ENCODE peak calls at places on chromosomes 12 and 14, in ten cellular contexts. One of them, this sample, is unnamed.

GRCh38 chr12:57461904-57462306 is 2.3 kb downstream of the GLI1 start:
- DNase-seq in GM06990: no peak
- DNase-seq in astrocyte of the spinal cord: no peak
- DNase-seq in CD8-positive, alpha-beta T cell: no peak
- DNase-seq in coronary artery: no peak
- DNase-seq in lower leg skin: no peak
- DNase-seq in WERI-Rb-1: no peak
- DNase-seq in fibroblast of mammary gland: peak; percentile 20
- DNase-seq in sigmoid colon: no peak
- DNase-seq in GM12878: no peak
- DNase-seq in this sample: no peak

GRCh38 chr12:106179086-106179485 is 40.3 kb upstream of the NUAK1 start:
- DNase-seq in coronary artery: no peak
- DNase-seq in GM06990: no peak
- DNase-seq in astrocyte of the spinal cord: no peak
- DNase-seq in sigmoid colon: peak; percentile 86
- DNase-seq in WERI-Rb-1: peak; percentile 74
- DNase-seq in CD8-positive, alpha-beta T cell: no peak
- DNase-seq in GM12878: no peak
- DNase-seq in lower leg skin: no peak
- DNase-seq in fibroblast of mammary gland: peak; percentile 50
- DNase-seq in this sample: no peak

GRCh38 chr14:94945615-94946014 is 175.7 kb upstream of the GSC start:
- DNase-seq in GM06990: no peak
- DNase-seq in fibroblast of mammary gland: no peak
- DNase-seq in sigmoid colon: no peak
- DNase-seq in coronary artery: no peak
- DNase-seq in WERI-Rb-1: no peak
- DNase-seq in GM12878: no peak
- DNase-seq in CD8-positive, alpha-beta T cell: peak; percentile 43
- DNase-seq in astrocyte of the spinal cord: no peak
- DNase-seq in lower leg skin: peak; percentile 29
- DNase-seq in this sample: no peak

GRCh38 chr14:29548948-29549370 is 378.7 kb downstream of the PRKD1 start:
- DNase-seq in WERI-Rb-1: peak; percentile 11
- DNase-seq in coronary artery: no peak
- DNase-seq in lower leg skin: no peak
- DNase-seq in GM06990: no peak
- DNase-seq in CD8-positive, alpha-beta T cell: no peak
- DNase-seq in astrocyte of the spinal cord: peak; percentile 76
- DNase-seq in GM12878: peak; percentile 5
- DNase-seq in fibroblast of mammary gland: peak; percentile 81
- DNase-seq in sigmoid colon: no peak
- DNase-seq in this sample: no peak

GRCh38 chr12:49941556-49942511 is 8.7 kb upstream of the AQP2 start:
- DNase-seq in lower leg skin: no peak
- DNase-seq in fibroblast of mammary gland: no peak
- DNase-seq in coronary artery: peak; percentile 58
- DNase-seq in CD8-positive, alpha-beta T cell: no peak
- DNase-seq in sigmoid colon: no peak
- DNase-seq in WERI-Rb-1: no peak
- DNase-seq in astrocyte of the spinal cord: no peak
- DNase-seq in GM12878: no peak
- DNase-seq in GM06990: no peak
- DNase-seq in this sample: no peak

GRCh38 chr12:49903351-49903699 is 375 bp downstream of the FAIM2 start:
- DNase-seq in WERI-Rb-1: no peak
- DNase-seq in astrocyte of the spinal cord: no peak
- DNase-seq in sigmoid colon: peak; percentile 66
- DNase-seq in lower leg skin: no peak
- DNase-seq in GM06990: no peak
- DNase-seq in fibroblast of mammary gland: no peak
- DNase-seq in GM12878: no peak
- DNase-seq in coronary artery: no peak
- DNase-seq in CD8-positive, alpha-beta T cell: no peak
- DNase-seq in this sample: no peak

GRCh38 chr12:131087991-131088700 is 134.4 kb downstream of the ADGRD1 start:
- DNase-seq in GM06990: no peak
- DNase-seq in coronary artery: peak; percentile 67
- DNase-seq in sigmoid colon: peak; percentile 55
- DNase-seq in lower leg skin: peak; percentile 84
- DNase-seq in WERI-Rb-1: peak; percentile 3
- DNase-seq in astrocyte of the spinal cord: no peak
- DNase-seq in CD8-positive, alpha-beta T cell: no peak
- DNase-seq in fibroblast of mammary gland: no peak
- DNase-seq in GM12878: no peak
- DNase-seq in this sample: no peak

GRCh38 chr12:122730215-122731014 is at the start of gene HCAR1:
- DNase-seq in CD8-positive, alpha-beta T cell: no peak
- DNase-seq in sigmoid colon: no peak
- DNase-seq in lower leg skin: no peak
- DNase-seq in coronary artery: no peak
- DNase-seq in GM12878: no peak
- DNase-seq in GM06990: no peak
- DNase-seq in fibroblast of mammary gland: peak; percentile 40
- DNase-seq in WERI-Rb-1: no peak
- DNase-seq in astrocyte of the spinal cord: peak; percentile 55
- DNase-seq in this sample: no peak

GRCh38 chr12:93883436-93884154 is 206.4 kb downstream of the CRADD start:
- DNase-seq in coronary artery: no peak
- DNase-seq in CD8-positive, alpha-beta T cell: no peak
- DNase-seq in fibroblast of mammary gland: peak; percentile 85
- DNase-seq in WERI-Rb-1: no peak
- DNase-seq in lower leg skin: no peak
- DNase-seq in sigmoid colon: no peak
- DNase-seq in GM06990: no peak
- DNase-seq in GM12878: no peak
- DNase-seq in astrocyte of the spinal cord: peak; percentile 56
- DNase-seq in this sample: no peak

GRCh38 chr12:113466770-113467153 is 4.9 kb downstream of the LHX5 start:
- DNase-seq in GM06990: no peak
- DNase-seq in CD8-positive, alpha-beta T cell: no peak
- DNase-seq in lower leg skin: no peak
- DNase-seq in sigmoid colon: no peak
- DNase-seq in WERI-Rb-1: no peak
- DNase-seq in coronary artery: no peak
- DNase-seq in fibroblast of mammary gland: no peak
- DNase-seq in GM12878: no peak
- DNase-seq in astrocyte of the spinal cord: no peak
- DNase-seq in this sample: no peak

GRCh38 chr12:99055294-99055693 is 410.2 kb downstream of the APAF1 start:
- DNase-seq in GM06990: no peak
- DNase-seq in GM12878: no peak
- DNase-seq in fibroblast of mammary gland: no peak
- DNase-seq in coronary artery: no peak
- DNase-seq in CD8-positive, alpha-beta T cell: no peak
- DNase-seq in sigmoid colon: no peak
- DNase-seq in lower leg skin: no peak
- DNase-seq in WERI-Rb-1: no peak
- DNase-seq in astrocyte of the spinal cord: no peak
- DNase-seq in this sample: no peak

GRCh38 chr14:101083564-101084435 is 180.3 kb upstream of the RTL1 start:
- DNase-seq in lower leg skin: peak; percentile 76
- DNase-seq in WERI-Rb-1: peak; percentile 17
- DNase-seq in coronary artery: peak; percentile 60
- DNase-seq in fibroblast of mammary gland: no peak
- DNase-seq in astrocyte of the spinal cord: no peak
- DNase-seq in GM12878: no peak
- DNase-seq in sigmoid colon: no peak
- DNase-seq in CD8-positive, alpha-beta T cell: peak; percentile 8
- DNase-seq in GM06990: no peak
- DNase-seq in this sample: no peak

GRCh38 chr14:91084516-91084915 is 24.1 kb upstream of the RPS6KA5 start:
- DNase-seq in fibroblast of mammary gland: no peak
- DNase-seq in sigmoid colon: no peak
- DNase-seq in GM06990: no peak
- DNase-seq in astrocyte of the spinal cord: no peak
- DNase-seq in WERI-Rb-1: no peak
- DNase-seq in CD8-positive, alpha-beta T cell: no peak
- DNase-seq in GM12878: no peak
- DNase-seq in coronary artery: no peak
- DNase-seq in lower leg skin: no peak
- DNase-seq in this sample: no peak

GRCh38 chr14:65019944-65020566 is 33.4 kb downstream of the FNTB start:
- DNase-seq in CD8-positive, alpha-beta T cell: no peak
- DNase-seq in fibroblast of mammary gland: peak; percentile 87
- DNase-seq in WERI-Rb-1: peak; percentile 40
- DNase-seq in astrocyte of the spinal cord: peak; percentile 84
- DNase-seq in lower leg skin: peak; percentile 64
- DNase-seq in GM06990: peak; percentile 20
- DNase-seq in sigmoid colon: no peak
- DNase-seq in coronary artery: no peak
- DNase-seq in GM12878: no peak
- DNase-seq in this sample: peak; percentile 24

GRCh38 chr14:77648520-77649200 is 32.2 kb upstream of the SPTLC2 start:
- DNase-seq in WERI-Rb-1: no peak
- DNase-seq in coronary artery: no peak
- DNase-seq in sigmoid colon: no peak
- DNase-seq in lower leg skin: no peak
- DNase-seq in fibroblast of mammary gland: no peak
- DNase-seq in GM12878: no peak
- DNase-seq in CD8-positive, alpha-beta T cell: no peak
- DNase-seq in GM06990: no peak
- DNase-seq in astrocyte of the spinal cord: no peak
- DNase-seq in this sample: no peak

GRCh38 chr12:13941258-13942249 is 39.8 kb downstream of the GRIN2B start:
- DNase-seq in coronary artery: no peak
- DNase-seq in CD8-positive, alpha-beta T cell: no peak
- DNase-seq in GM06990: no peak
- DNase-seq in GM12878: no peak
- DNase-seq in fibroblast of mammary gland: peak; percentile 60
- DNase-seq in lower leg skin: no peak
- DNase-seq in WERI-Rb-1: peak; percentile 70
- DNase-seq in astrocyte of the spinal cord: peak; percentile 22
- DNase-seq in sigmoid colon: no peak
- DNase-seq in this sample: peak; percentile 43
- TF ChIP-seq CTCF in coronary artery: no peak
- TF ChIP-seq CTCF in CD8-positive, alpha-beta T cell: no peak
- TF ChIP-seq CTCF in GM06990: peak; percentile 35
- TF ChIP-seq CTCF in GM12878: peak; percentile 53
- TF ChIP-seq CTCF in fibroblast of mammary gland: no peak
- TF ChIP-seq CTCF in lower leg skin: no peak
- TF ChIP-seq CTCF in WERI-Rb-1: peak; percentile 64
- TF ChIP-seq CTCF in astrocyte of the spinal cord: no peak
- TF ChIP-seq CTCF in sigmoid colon: no peak
- TF ChIP-seq CTCF in this sample: peak; percentile 79

GRCh38 chr12:111424793-111425251 is 19.1 kb downstream of the SH2B3 start:
- DNase-seq in astrocyte of the spinal cord: no peak
- DNase-seq in lower leg skin: no peak
- DNase-seq in coronary artery: no peak
- DNase-seq in fibroblast of mammary gland: no peak
- DNase-seq in WERI-Rb-1: no peak
- DNase-seq in CD8-positive, alpha-beta T cell: no peak
- DNase-seq in GM06990: no peak
- DNase-seq in sigmoid colon: no peak
- DNase-seq in GM12878: no peak
- DNase-seq in this sample: no peak
- TF ChIP-seq CTCF in astrocyte of the spinal cord: peak; percentile 8
- TF ChIP-seq CTCF in lower leg skin: no peak
- TF ChIP-seq CTCF in coronary artery: no peak
- TF ChIP-seq CTCF in fibroblast of mammary gland: no peak
- TF ChIP-seq CTCF in WERI-Rb-1: peak; percentile 35
- TF ChIP-seq CTCF in CD8-positive, alpha-beta T cell: no peak
- TF ChIP-seq CTCF in GM06990: peak; percentile 22
- TF ChIP-seq CTCF in sigmoid colon: no peak
- TF ChIP-seq CTCF in GM12878: peak; percentile 29
- TF ChIP-seq CTCF in this sample: no peak

GRCh38 chr12:1367331-1367730 is 227.1 kb downstream of the FBXL14 start:
- DNase-seq in GM06990: no peak
- DNase-seq in lower leg skin: no peak
- DNase-seq in WERI-Rb-1: no peak
- DNase-seq in coronary artery: no peak
- DNase-seq in sigmoid colon: no peak
- DNase-seq in fibroblast of mammary gland: no peak
- DNase-seq in CD8-positive, alpha-beta T cell: no peak
- DNase-seq in GM12878: no peak
- DNase-seq in astrocyte of the spinal cord: no peak
- DNase-seq in this sample: no peak

GRCh38 chr12:1369942-1370620 is 224.3 kb downstream of the FBXL14 start:
- DNase-seq in sigmoid colon: no peak
- DNase-seq in GM12878: no peak
- DNase-seq in astrocyte of the spinal cord: no peak
- DNase-seq in lower leg skin: no peak
- DNase-seq in coronary artery: no peak
- DNase-seq in WERI-Rb-1: no peak
- DNase-seq in fibroblast of mammary gland: no peak
- DNase-seq in CD8-positive, alpha-beta T cell: no peak
- DNase-seq in GM06990: no peak
- DNase-seq in this sample: no peak

GRCh38 chr12:1369460-1369859 is 224.9 kb downstream of the FBXL14 start:
- DNase-seq in fibroblast of mammary gland: no peak
- DNase-seq in sigmoid colon: no peak
- DNase-seq in astrocyte of the spinal cord: no peak
- DNase-seq in GM12878: no peak
- DNase-seq in coronary artery: no peak
- DNase-seq in GM06990: no peak
- DNase-seq in lower leg skin: no peak
- DNase-seq in WERI-Rb-1: peak; percentile 23
- DNase-seq in CD8-positive, alpha-beta T cell: no peak
- DNase-seq in this sample: no peak

GRCh38 chr12:1365703-1366102 is 228.7 kb downstream of the FBXL14 start:
- DNase-seq in WERI-Rb-1: no peak
- DNase-seq in coronary artery: no peak
- DNase-seq in CD8-positive, alpha-beta T cell: no peak
- DNase-seq in fibroblast of mammary gland: no peak
- DNase-seq in lower leg skin: no peak
- DNase-seq in GM06990: no peak
- DNase-seq in astrocyte of the spinal cord: no peak
- DNase-seq in GM12878: no peak
- DNase-seq in sigmoid colon: no peak
- DNase-seq in this sample: no peak

DNA sequence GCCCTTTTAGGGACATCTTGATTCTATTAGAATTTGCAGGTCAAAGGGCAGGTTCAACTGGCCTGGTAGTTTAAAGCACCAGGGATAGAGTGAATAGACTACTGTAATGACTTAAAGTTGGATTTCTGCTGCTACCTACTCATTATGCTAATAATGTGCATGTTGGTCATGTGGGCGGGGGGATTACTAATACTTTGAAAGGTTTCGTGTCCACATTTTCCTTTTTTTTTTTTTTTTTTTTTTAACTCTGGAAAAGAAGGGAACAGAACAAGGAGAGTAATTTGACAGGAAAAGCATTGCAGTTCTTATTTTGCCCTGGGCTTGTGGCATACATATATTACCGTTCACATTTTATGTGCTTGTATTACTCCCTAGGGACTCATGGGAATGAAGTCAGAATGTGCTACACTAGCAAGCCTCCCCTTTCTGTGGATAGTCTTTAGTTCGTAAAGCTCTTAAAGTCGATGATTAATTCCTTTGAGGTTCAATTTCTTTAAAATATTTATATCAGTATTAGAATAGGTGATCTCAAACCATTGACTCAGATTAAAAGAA is 226.6 kb downstream of the FBXL14 start:
- DNase-seq in GM12878: no peak
- DNase-seq in fibroblast of mammary gland: peak; percentile 70
- DNase-seq in WERI-Rb-1: no peak
- DNase-seq in coronary artery: no peak
- DNase-seq in GM06990: no peak
- DNase-seq in sigmoid colon: no peak
- DNase-seq in lower leg skin: no peak
- DNase-seq in CD8-positive, alpha-beta T cell: no peak
- DNase-seq in astrocyte of the spinal cord: no peak
- DNase-seq in this sample: peak; percentile 30
- TF ChIP-seq CTCF in GM12878: no peak
- TF ChIP-seq CTCF in fibroblast of mammary gland: no peak
- TF ChIP-seq CTCF in WERI-Rb-1: no peak
- TF ChIP-seq CTCF in coronary artery: no peak
- TF ChIP-seq CTCF in GM06990: no peak
- TF ChIP-seq CTCF in sigmoid colon: no peak
- TF ChIP-seq CTCF in lower leg skin: no peak
- TF ChIP-seq CTCF in CD8-positive, alpha-beta T cell: no peak
- TF ChIP-seq CTCF in astrocyte of the spinal cord: no peak
- TF ChIP-seq CTCF in this sample: no peak

GRCh38 chr12:5332521-5332920 is 99.4 kb upstream of the NTF3 start:
- DNase-seq in lower leg skin: no peak
- DNase-seq in WERI-Rb-1: no peak
- DNase-seq in astrocyte of the spinal cord: no peak
- DNase-seq in GM12878: no peak
- DNase-seq in sigmoid colon: no peak
- DNase-seq in GM06990: no peak
- DNase-seq in CD8-positive, alpha-beta T cell: no peak
- DNase-seq in coronary artery: no peak
- DNase-seq in fibroblast of mammary gland: no peak
- DNase-seq in this sample: no peak
- TF ChIP-seq CTCF in lower leg skin: no peak
- TF ChIP-seq CTCF in WERI-Rb-1: no peak
- TF ChIP-seq CTCF in astrocyte of the spinal cord: no peak
- TF ChIP-seq CTCF in GM12878: no peak
- TF ChIP-seq CTCF in sigmoid colon: no peak
- TF ChIP-seq CTCF in GM06990: no peak
- TF ChIP-seq CTCF in CD8-positive, alpha-beta T cell: no peak
- TF ChIP-seq CTCF in coronary artery: no peak
- TF ChIP-seq CTCF in fibroblast of mammary gland: no peak
- TF ChIP-seq CTCF in this sample: no peak